ENCODE peak calls at places on chromosome X, in seven cellular contexts. T, L, A, H, F, J and G are unnamed samples.

GRCh38 chrX:22366866-22367265 is 94.2 kb downstream of the CBLL2 start:
- DNase-seq in T (no peak), L (no peak), A (no peak), H (no peak), F (no peak), J (no peak), G (no peak)

GRCh38 chrX:40388441-40388840 is 192.3 kb upstream of the ATP6AP2 start:
- DNase-seq in T (no peak), L (no peak), A (no peak), H (no peak), F (no peak), J (no peak), G (no peak)

GRCh38 chrX:69163936-69164741 is 1.1 kb downstream of the PJA1 start:
- DNase-seq in T (peak), L (peak), A (peak), H (no peak), F (no peak), J (peak), G (no peak)

GRCh38 chrX:57772637-57773036 is 92.6 kb upstream of the NLRP2B start:
- DNase-seq in T (no peak), L (no peak), A (no peak), H (no peak), F (no peak), J (no peak), G (no peak)

GRCh38 chrX:81174286-81174685 is 27.4 kb downstream of the HMGN5 start:
- DNase-seq in T (no peak), L (no peak), A (no peak), H (peak), F (peak), J (no peak), G (no peak)

GRCh38 chrX:123475068-123475724 is 257.7 kb downstream of the THOC2 start:
- DNase-seq in T (no peak), L (no peak), A (no peak), H (no peak), F (no peak), J (no peak), G (no peak)

GRCh38 chrX:132532955-132533354 is 44.1 kb upstream of the MBNL3 start:
- DNase-seq in T (no peak), L (no peak), A (no peak), H (peak), F (no peak), J (no peak), G (no peak)

GRCh38 chrX:19130628-19131027 is 8.4 kb upstream of the ADGRG2 start:
- DNase-seq in T (no peak), L (no peak), A (no peak), H (no peak), F (no peak), J (no peak), G (no peak)

GRCh38 chrX:42708222-42708621 is 69.7 kb downstream of the PPP1R2C start:
- DNase-seq in T (no peak), L (no peak), A (no peak), H (no peak), F (no peak), J (no peak), G (no peak)

GRCh38 chrX:80174925-80175574 is 160.5 kb downstream of the TBX22 start:
- DNase-seq in T (no peak), L (no peak), A (no peak), H (no peak), F (no peak), J (no peak), G (no peak)

GRCh38 chrX:129945131-129945530 is 37.3 kb upstream of the BCORL1 start:
- DNase-seq in T (no peak), L (no peak), A (no peak), H (peak), F (no peak), J (no peak), G (no peak)

GRCh38 chrX:116198810-116199209 is 28.3 kb downstream of the AGTR2 start:
- DNase-seq in T (no peak), L (no peak), A (no peak), H (no peak), F (no peak), J (no peak), G (no peak)

GRCh38 chrX:33840176-33840575 is 291.9 kb downstream of the FAM47A start:
- DNase-seq in T (no peak), L (no peak), A (no peak), H (no peak), F (no peak), J (no peak), G (no peak)

GRCh38 chrX:51891821-51892551 is 1.4 kb upstream of the MAGED1 start:
- DNase-seq in T (no peak), L (peak), A (no peak), H (peak), F (no peak), J (peak), G (no peak)

GRCh38 chrX:22276781-22277180 is 4.1 kb downstream of the CBLL2 start:
- DNase-seq in T (no peak), L (no peak), A (no peak), H (peak), F (no peak), J (no peak), G (no peak)

GRCh38 chrX:37976153-37976552 is 30.2 kb upstream of the SYTL5 start:
- DNase-seq in T (no peak), L (no peak), A (no peak), H (peak), F (no peak), J (no peak), G (no peak)